ENCODE peak calls at places on chromosomes 7 and 10, in four cellular contexts. C is IMR-90, B is neuronal stem cell, L is mesendoderm. Z is an unnamed sample.

GRCh38 chr10:93859049-93859655 is 34.6 kb upstream of the SLC35G1 start:
- DNase-seq in L (no peak), C (peak), B (no peak), Z (peak)

GRCh38 chr7:95546647-95547046 is 49.7 kb downstream of the PDK4 start:
- DNase-seq in C (no peak), B (no peak), L (no peak), Z (no peak)

GRCh38 chr7:17646181-17646956 is 293.9 kb downstream of the SNX13 start:
- DNase-seq in B (no peak), L (no peak), C (peak), Z (peak)

GRCh38 chr10:14884082-14884481 is 5.4 kb downstream of the SUV39H2 start:
- DNase-seq in C (no peak), B (no peak), L (no peak), Z (no peak)

GRCh38 chr10:50417906-50418697 is 166.8 kb upstream of the ASAH2 start:
- DNase-seq in B (peak), L (peak), C (peak), Z (peak)

GRCh38 chr10:84269773-84270172 is 24.9 kb downstream of the RGR start:
- DNase-seq in L (no peak), B (no peak), C (peak), Z (peak)

GRCh38 chr7:155467846-155468821 is 10.2 kb downstream of the EN2 start:
- DNase-seq in B (no peak), L (peak), C (no peak), Z (no peak)

GRCh38 chr10:62900829-62901571 is 84.8 kb upstream of the EGR2 start:
- DNase-seq in L (no peak), C (no peak), B (no peak), Z (no peak)

GRCh38 chr7:151628846-151629604 is 109.3 kb upstream of the RHEB start:
- DNase-seq in C (no peak), L (no peak), B (no peak), Z (no peak)

GRCh38 chr10:125023862-125024495 is 82.1 kb downstream of the ZRANB1 start:
- DNase-seq in B (no peak), L (no peak), C (no peak), Z (no peak)

GRCh38 chr10:49656845-49657493 is 22.5 kb upstream of the C10orf53 start:
- DNase-seq in C (no peak), L (no peak), B (no peak), Z (no peak)

GRCh38 chr10:132442636-132443035 is 45.6 kb downstream of the PWWP2B start:
- DNase-seq in B (no peak), C (no peak), L (no peak), Z (no peak)

GRCh38 chr10:5611899-5612680 is 54.3 kb downstream of the ASB13 start:
- DNase-seq in B (no peak), L (no peak), C (no peak), Z (no peak)

GRCh38 chr7:65251851-65252620 is 121.6 kb upstream of the ZNF92 start:
- DNase-seq in B (peak), C (peak), L (peak), Z (peak)

GRCh38 chr10:12643279-12643678 is 293.9 kb downstream of the CAMK1D start:
- DNase-seq in C (no peak), B (no peak), L (peak), Z (no peak)

GRCh38 chr7:55514546-55515265 is 57.6 kb downstream of the VOPP1 start:
- DNase-seq in C (no peak), B (no peak), L (no peak), Z (no peak)

GRCh38 chr7:143229054-143229790 is 7.4 kb downstream of the TAS2R40 start:
- DNase-seq in B (no peak), C (no peak), L (peak), Z (no peak)

GRCh38 chr7:134368851-134369533 is 52.3 kb upstream of the SLC35B4 start:
- DNase-seq in C (peak), B (no peak), L (no peak), Z (no peak)

GRCh38 chr7:47291461-47292051 is 290.4 kb downstream of the TNS3 start:
- DNase-seq in C (peak), B (no peak), L (no peak), Z (peak)

GRCh38 chr7:13028731-13029099 is 341.3 kb downstream of the ARL4A start:
- DNase-seq in L (no peak), C (no peak), B (no peak), Z (no peak)

GRCh38 chr10:69959911-69960310 is 92.7 kb upstream of the MACROH2A2 start:
- DNase-seq in L (no peak), B (no peak), C (no peak), Z (no peak)

GRCh38 chr7:1725766-1726630 is 55.9 kb downstream of the ELFN1 start:
- DNase-seq in B (no peak), C (no peak), L (no peak), Z (no peak)

GRCh38 chr7:39631736-39632304 is 8.4 kb downstream of the RALA start:
- DNase-seq in L (no peak), B (no peak), C (peak), Z (no peak)

GRCh38 chr7:64672414-64672813 is 6.5 kb downstream of the ZNF107 start:
- DNase-seq in L (no peak), C (no peak), B (no peak), Z (no peak)

GRCh38 chr7:66946545-66946944 is 25.5 kb downstream of the TMEM248 start:
- DNase-seq in B (no peak), L (no peak), C (no peak), Z (no peak)

GRCh38 chr10:123787566-123787965 is 104.0 kb downstream of the CPXM2 start:
- DNase-seq in B (no peak), L (no peak), C (no peak), Z (no peak)

GRCh38 chr10:13206546-13207443 is 27.4 kb downstream of the UCMA start:
- DNase-seq in L (peak), B (no peak), C (peak), Z (peak)

GRCh38 chr10:60801538-60801937 is 23.3 kb downstream of the CDK1 start:
- DNase-seq in L (no peak), C (peak), B (no peak), Z (peak)

GRCh38 chr7:18386590-18386989 is 109.0 kb upstream of the HDAC9 start:
- DNase-seq in L (no peak), B (no peak), C (no peak), Z (no peak)

GRCh38 chr10:70523044-70523443 is 44.5 kb downstream of the PALD1 start:
- DNase-seq in B (no peak), C (no peak), L (no peak), Z (no peak)

GRCh38 chr7:64890761-64891666 is 12.1 kb upstream of the ZNF273 start:
- DNase-seq in B (no peak), C (no peak), L (no peak), Z (no peak)

GRCh38 chr10:50275650-50276235 is 24.4 kb upstream of the ASAH2 start:
- DNase-seq in L (peak), C (peak), B (peak), Z (peak)

GRCh38 chr10:133246236-133246626 is 8.6 kb downstream of the VENTX start:
- DNase-seq in C (no peak), B (no peak), L (no peak), Z (no peak)

GRCh38 chr10:113945075-113945686 is 90.7 kb downstream of the NHLRC2 start:
- DNase-seq in L (peak), B (no peak), C (peak), Z (peak)

GRCh38 chr10:48400129-48400849 is 93.8 kb downstream of the MAPK8 start:
- DNase-seq in B (no peak), L (no peak), C (peak), Z (peak)

GRCh38 chr7:33452805-33453502 is 323.6 kb downstream of the BBS9 start:
- DNase-seq in C (peak), L (no peak), B (no peak), Z (no peak)

GRCh38 chr7:101943889-101944605 is 126.6 kb downstream of the CUX1 start:
- DNase-seq in C (no peak), B (no peak), L (no peak), Z (no peak)
- H3K9ac ChIP-seq in C (no peak), B (no peak), L (peak), Z (no peak)

GRCh38 chr10:131178521-131178920 is 133.0 kb downstream of the TCERG1L start:
- DNase-seq in B (no peak), C (no peak), L (no peak), Z (no peak)
- H3K4me2 ChIP-seq in B (no peak), C (no peak), L (no peak), Z (no peak)

DNA sequence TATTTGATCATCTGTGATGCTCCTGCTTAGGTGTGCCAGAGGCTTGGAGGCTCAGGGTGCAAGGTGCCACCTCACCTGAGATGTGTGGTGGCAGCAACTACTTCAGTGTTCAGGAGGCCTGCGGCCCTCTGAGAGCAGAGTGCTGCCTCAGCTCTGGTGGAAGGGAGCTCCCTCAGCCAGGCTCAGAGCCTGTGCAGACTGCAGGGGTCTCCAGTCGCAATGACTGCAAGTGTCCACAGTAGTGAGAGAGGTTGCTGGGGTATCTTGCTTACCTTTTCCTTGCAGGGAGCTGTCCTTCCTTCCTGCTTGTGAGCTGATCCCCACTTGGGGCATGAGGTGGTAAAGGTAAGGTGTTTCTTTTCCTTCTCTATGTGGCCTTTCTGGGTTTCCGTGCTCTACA is 131.0 kb upstream of the GAD2 start:
- DNase-seq in B (no peak), C (no peak), L (peak), Z (no peak)
- H3K18ac ChIP-seq in B (peak), C (no peak), L (no peak), Z (no peak)

GRCh38 chr7:29565634-29565981 is 2.0 kb downstream of the PRR15 start:
- DNase-seq in B (no peak), C (no peak), L (no peak), Z (no peak)
- H3K9ac ChIP-seq in B (no peak), C (no peak), L (peak), Z (peak)

GRCh38 chr7:128359336-128359735 is 2.2 kb downstream of the PRRT4 start:
- DNase-seq in C (no peak), L (no peak), B (no peak), Z (no peak)
- H3K4me2 ChIP-seq in C (no peak), L (no peak), B (no peak), Z (no peak)

DNA sequence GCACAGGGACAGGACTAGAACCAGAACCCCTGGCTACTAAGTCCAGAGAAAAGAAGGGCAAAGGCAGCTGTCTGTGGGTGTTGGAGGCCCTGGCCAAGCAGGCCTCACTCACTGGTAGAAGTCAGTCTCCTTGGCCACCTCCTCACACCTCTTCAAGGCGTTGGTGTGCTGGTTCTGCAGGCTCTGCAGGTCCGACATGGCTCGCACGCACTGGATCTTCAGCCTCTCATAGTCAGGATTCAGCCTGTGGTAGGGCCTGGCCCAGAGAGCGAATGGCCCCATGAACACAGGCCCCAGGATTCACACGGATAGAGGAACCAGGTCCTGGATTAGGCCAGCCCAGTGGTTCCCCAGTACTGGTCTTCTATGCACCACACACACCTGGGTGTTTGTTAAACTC is 72.4 kb downstream of the DLG5 start:
- DNase-seq in L (no peak), C (no peak), B (no peak), Z (no peak)
- H3K18ac ChIP-seq in L (no peak), C (no peak), B (no peak), Z (no peak)

GRCh38 chr10:45370202-45370955 is 3.6 kb upstream of the ALOX5 start:
- DNase-seq in L (no peak), B (no peak), C (no peak), Z (no peak)
- H3K9ac ChIP-seq in L (no peak), B (no peak), C (no peak), Z (no peak)

DNA sequence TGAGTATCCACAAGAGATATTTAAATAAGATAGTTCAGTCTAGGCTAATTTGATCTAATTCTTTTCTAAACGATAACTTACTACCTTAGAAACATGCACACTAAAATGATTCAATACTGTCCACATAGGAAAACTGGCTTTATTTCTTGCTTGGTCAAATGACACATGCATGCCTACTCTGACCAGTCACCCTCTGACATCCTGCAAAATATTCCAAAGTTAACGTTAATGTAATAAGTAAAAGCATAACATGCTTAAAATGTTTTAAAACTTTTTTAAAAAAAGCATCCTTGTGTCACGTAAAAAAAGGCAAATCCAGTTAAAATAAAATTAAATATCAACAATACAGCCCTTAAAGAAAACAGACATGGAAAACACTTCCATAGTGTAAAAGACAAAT is 70.2 kb downstream of the UBE2H start:
- DNase-seq in C (peak), B (no peak), L (no peak), Z (no peak)
- H3K4me2 ChIP-seq in C (no peak), B (no peak), L (no peak), Z (no peak)

GRCh38 chr10:11478807-11479206 is 132.6 kb downstream of the USP6NL start:
- DNase-seq in L (no peak), C (no peak), B (no peak), Z (no peak)

GRCh38 chr10:11479307-11479706 is 132.1 kb downstream of the USP6NL start:
- DNase-seq in C (no peak), B (no peak), L (no peak), Z (no peak)

GRCh38 chr10:11473128-11473760 is 138.2 kb downstream of the USP6NL start:
- DNase-seq in B (no peak), L (peak), C (no peak), Z (no peak)

GRCh38 chr10:11472158-11472753 is 139.2 kb downstream of the USP6NL start:
- DNase-seq in B (peak), L (peak), C (peak), Z (peak)

DNA sequence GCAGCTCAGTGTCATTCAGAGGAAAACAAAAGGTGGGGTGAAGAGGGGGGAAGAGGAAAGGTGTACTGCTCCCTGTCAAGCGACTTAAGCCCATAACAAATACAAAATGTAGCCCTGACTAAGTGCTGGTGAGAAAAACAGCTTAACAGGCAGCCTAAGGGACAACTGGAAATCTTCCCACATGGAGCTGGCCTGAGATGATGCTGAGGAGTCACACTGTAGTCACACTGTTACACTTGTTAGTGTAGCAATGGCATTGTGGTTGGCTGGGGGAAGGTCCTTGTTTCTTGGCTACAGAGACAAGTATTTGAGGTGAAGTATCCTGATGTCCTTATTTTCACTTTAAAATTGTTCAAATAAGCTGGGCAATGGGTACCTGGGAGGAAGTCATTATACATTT is 135.4 kb downstream of the USP6NL start:
- DNase-seq in C (no peak), L (peak), B (no peak), Z (no peak)
- H3K18ac ChIP-seq in C (no peak), L (no peak), B (no peak), Z (no peak)

GRCh38 chr10:92091965-92092364 is 168.4 kb downstream of the BTAF1 start:
- DNase-seq in B (no peak), C (no peak), L (no peak), Z (no peak)
- H3K9ac ChIP-seq in B (no peak), C (no peak), L (no peak), Z (no peak)